ENCODE peak calls at places on chromosomes 7 and 10, in nine cellular contexts. One of them, this sample, is unnamed.

GRCh38 chr10:70773461-70773860 is 11.7 kb downstream of the TBATA start:
- DNase-seq in mammary epithelial cell: no peak
- DNase-seq in A549: no peak
- DNase-seq in CD8-positive, alpha-beta T cell: no peak
- DNase-seq in GM20000: no peak
- DNase-seq in coronary artery: no peak
- DNase-seq in endodermal cell: no peak
- DNase-seq in pancreas: no peak
- DNase-seq in astrocyte of the cerebellum: no peak
- DNase-seq in this sample: no peak

GRCh38 chr10:84842593-84842992 is 514.2 kb downstream of the CCSER2 start:
- DNase-seq in pancreas: no peak
- DNase-seq in mammary epithelial cell: no peak
- DNase-seq in coronary artery: no peak
- DNase-seq in GM20000: no peak
- DNase-seq in A549: no peak
- DNase-seq in astrocyte of the cerebellum: no peak
- DNase-seq in endodermal cell: no peak
- DNase-seq in CD8-positive, alpha-beta T cell: no peak
- DNase-seq in this sample: no peak

GRCh38 chr7:17095951-17096350 is 202.5 kb upstream of the AHR start:
- DNase-seq in pancreas: no peak
- DNase-seq in mammary epithelial cell: no peak
- DNase-seq in endodermal cell: no peak
- DNase-seq in coronary artery: no peak
- DNase-seq in astrocyte of the cerebellum: no peak
- DNase-seq in GM20000: no peak
- DNase-seq in A549: no peak
- DNase-seq in CD8-positive, alpha-beta T cell: no peak
- DNase-seq in this sample: no peak

GRCh38 chr7:81150951-81151361 is 232.1 kb upstream of the SEMA3C start:
- DNase-seq in CD8-positive, alpha-beta T cell: no peak
- DNase-seq in A549: no peak
- DNase-seq in GM20000: no peak
- DNase-seq in endodermal cell: no peak
- DNase-seq in astrocyte of the cerebellum: no peak
- DNase-seq in pancreas: no peak
- DNase-seq in coronary artery: no peak
- DNase-seq in mammary epithelial cell: peak; percentile 32
- DNase-seq in this sample: peak; percentile 15

GRCh38 chr7:21616796-21617436 is 74.1 kb downstream of the DNAH11 start:
- DNase-seq in mammary epithelial cell: peak; percentile 71
- DNase-seq in GM20000: no peak
- DNase-seq in astrocyte of the cerebellum: peak; percentile 41
- DNase-seq in endodermal cell: no peak
- DNase-seq in pancreas: no peak
- DNase-seq in A549: peak; percentile 40
- DNase-seq in CD8-positive, alpha-beta T cell: no peak
- DNase-seq in coronary artery: no peak
- DNase-seq in this sample: no peak

GRCh38 chr10:102393411-102394078 is 2.0 kb upstream of the NFKB2 start:
- DNase-seq in pancreas: no peak
- DNase-seq in GM20000: no peak
- DNase-seq in CD8-positive, alpha-beta T cell: no peak
- DNase-seq in mammary epithelial cell: no peak
- DNase-seq in coronary artery: no peak
- DNase-seq in astrocyte of the cerebellum: no peak
- DNase-seq in endodermal cell: no peak
- DNase-seq in A549: no peak
- DNase-seq in this sample: no peak

GRCh38 chr10:115092258-115092554 is 959 bp upstream of the ATRNL1 start:
- DNase-seq in pancreas: no peak
- DNase-seq in CD8-positive, alpha-beta T cell: no peak
- DNase-seq in coronary artery: no peak
- DNase-seq in astrocyte of the cerebellum: no peak
- DNase-seq in GM20000: peak; percentile 22
- DNase-seq in A549: no peak
- DNase-seq in endodermal cell: no peak
- DNase-seq in mammary epithelial cell: no peak
- DNase-seq in this sample: no peak

GRCh38 chr10:43628956-43629355 is 19.7 kb downstream of the ZNF32 start:
- DNase-seq in pancreas: no peak
- DNase-seq in GM20000: no peak
- DNase-seq in CD8-positive, alpha-beta T cell: no peak
- DNase-seq in A549: no peak
- DNase-seq in coronary artery: no peak
- DNase-seq in astrocyte of the cerebellum: no peak
- DNase-seq in endodermal cell: no peak
- DNase-seq in mammary epithelial cell: no peak
- DNase-seq in this sample: no peak

GRCh38 chr10:75043256-75044121 is 68.0 kb upstream of the SAMD8 start:
- DNase-seq in astrocyte of the cerebellum: no peak
- DNase-seq in mammary epithelial cell: no peak
- DNase-seq in GM20000: peak; percentile 49
- DNase-seq in coronary artery: peak; percentile 45
- DNase-seq in A549: no peak
- DNase-seq in pancreas: no peak
- DNase-seq in CD8-positive, alpha-beta T cell: peak; percentile 41
- DNase-seq in endodermal cell: peak; percentile 94
- DNase-seq in this sample: peak; percentile 66

GRCh38 chr7:31633894-31634494 is 53.0 kb upstream of the PPP1R17 start:
- DNase-seq in GM20000: peak; percentile 20
- DNase-seq in astrocyte of the cerebellum: peak; percentile 50
- DNase-seq in pancreas: no peak
- DNase-seq in mammary epithelial cell: peak; percentile 48
- DNase-seq in coronary artery: no peak
- DNase-seq in A549: peak; percentile 47
- DNase-seq in CD8-positive, alpha-beta T cell: no peak
- DNase-seq in endodermal cell: peak; percentile 88
- DNase-seq in this sample: peak; percentile 12

GRCh38 chr7:12884856-12885440 is 197.5 kb downstream of the ARL4A start:
- DNase-seq in pancreas: no peak
- DNase-seq in mammary epithelial cell: no peak
- DNase-seq in GM20000: no peak
- DNase-seq in coronary artery: no peak
- DNase-seq in CD8-positive, alpha-beta T cell: no peak
- DNase-seq in A549: no peak
- DNase-seq in endodermal cell: no peak
- DNase-seq in astrocyte of the cerebellum: no peak
- DNase-seq in this sample: no peak

GRCh38 chr10:61164458-61165160 is 220.6 kb upstream of the RHOBTB1 start:
- DNase-seq in endodermal cell: no peak
- DNase-seq in astrocyte of the cerebellum: no peak
- DNase-seq in GM20000: no peak
- DNase-seq in pancreas: no peak
- DNase-seq in CD8-positive, alpha-beta T cell: no peak
- DNase-seq in mammary epithelial cell: peak; percentile 3
- DNase-seq in coronary artery: no peak
- DNase-seq in A549: no peak
- DNase-seq in this sample: peak; percentile 76

GRCh38 chr7:37920619-37921339 is at the start of gene EPDR1:
- DNase-seq in pancreas: peak; percentile 88
- DNase-seq in A549: peak; percentile 63
- DNase-seq in coronary artery: peak; percentile 79
- DNase-seq in GM20000: peak; percentile 46
- DNase-seq in astrocyte of the cerebellum: no peak
- DNase-seq in CD8-positive, alpha-beta T cell: peak; percentile 16
- DNase-seq in endodermal cell: peak; percentile 90
- DNase-seq in mammary epithelial cell: peak; percentile 23
- DNase-seq in this sample: peak; percentile 85
- TF ChIP-seq CTCF in pancreas: no peak
- TF ChIP-seq CTCF in A549: peak; percentile 49
- TF ChIP-seq CTCF in coronary artery: no peak
- TF ChIP-seq CTCF in GM20000: peak; percentile 19
- TF ChIP-seq CTCF in astrocyte of the cerebellum: no peak
- TF ChIP-seq CTCF in CD8-positive, alpha-beta T cell: no peak
- TF ChIP-seq CTCF in endodermal cell: peak; percentile 54
- TF ChIP-seq CTCF in mammary epithelial cell: no peak
- TF ChIP-seq CTCF in this sample: peak; percentile 5

GRCh38 chr10:33937987-33938386 is 603.5 kb upstream of the NRP1 start:
- DNase-seq in pancreas: no peak
- DNase-seq in astrocyte of the cerebellum: no peak
- DNase-seq in GM20000: no peak
- DNase-seq in CD8-positive, alpha-beta T cell: no peak
- DNase-seq in A549: no peak
- DNase-seq in endodermal cell: no peak
- DNase-seq in coronary artery: no peak
- DNase-seq in mammary epithelial cell: no peak
- DNase-seq in this sample: no peak

GRCh38 chr10:33935350-33935749 is 600.9 kb upstream of the NRP1 start:
- DNase-seq in CD8-positive, alpha-beta T cell: no peak
- DNase-seq in coronary artery: no peak
- DNase-seq in mammary epithelial cell: no peak
- DNase-seq in GM20000: no peak
- DNase-seq in endodermal cell: no peak
- DNase-seq in pancreas: no peak
- DNase-seq in A549: no peak
- DNase-seq in astrocyte of the cerebellum: no peak
- DNase-seq in this sample: no peak

GRCh38 chr10:33937259-33937658 is 602.8 kb upstream of the NRP1 start:
- DNase-seq in A549: no peak
- DNase-seq in astrocyte of the cerebellum: no peak
- DNase-seq in GM20000: no peak
- DNase-seq in coronary artery: no peak
- DNase-seq in pancreas: no peak
- DNase-seq in mammary epithelial cell: no peak
- DNase-seq in endodermal cell: no peak
- DNase-seq in CD8-positive, alpha-beta T cell: no peak
- DNase-seq in this sample: no peak

GRCh38 chr10:33942508-33942907 is 608.0 kb upstream of the NRP1 start:
- DNase-seq in A549: no peak
- DNase-seq in pancreas: no peak
- DNase-seq in endodermal cell: no peak
- DNase-seq in GM20000: no peak
- DNase-seq in coronary artery: no peak
- DNase-seq in CD8-positive, alpha-beta T cell: no peak
- DNase-seq in astrocyte of the cerebellum: no peak
- DNase-seq in mammary epithelial cell: no peak
- DNase-seq in this sample: no peak

DNA sequence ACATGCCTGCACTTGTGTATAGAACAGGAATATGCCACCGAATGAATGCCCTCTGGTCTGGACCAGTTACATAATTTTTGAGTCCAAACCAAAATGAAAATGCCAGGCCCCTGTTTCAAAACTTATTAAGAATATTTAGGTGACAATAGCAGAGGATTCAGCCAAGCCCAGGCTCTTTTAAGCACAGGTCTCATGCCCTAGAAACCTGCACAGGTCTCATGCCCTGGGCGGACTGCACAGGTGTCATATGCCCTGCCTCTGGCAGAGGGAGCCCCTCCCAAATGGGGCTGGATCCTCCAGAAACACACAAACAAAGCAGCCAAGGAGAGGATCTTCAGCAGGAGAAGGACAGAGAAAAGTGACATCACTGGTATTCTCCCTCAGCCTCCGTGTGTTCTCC is 605.4 kb upstream of the NRP1 start:
- DNase-seq in A549: no peak
- DNase-seq in GM20000: no peak
- DNase-seq in pancreas: no peak
- DNase-seq in coronary artery: no peak
- DNase-seq in astrocyte of the cerebellum: no peak
- DNase-seq in mammary epithelial cell: peak; percentile 52
- DNase-seq in endodermal cell: no peak
- DNase-seq in CD8-positive, alpha-beta T cell: no peak
- DNase-seq in this sample: no peak
- TF ChIP-seq CTCF in A549: no peak
- TF ChIP-seq CTCF in GM20000: no peak
- TF ChIP-seq CTCF in pancreas: no peak
- TF ChIP-seq CTCF in coronary artery: no peak
- TF ChIP-seq CTCF in astrocyte of the cerebellum: no peak
- TF ChIP-seq CTCF in mammary epithelial cell: no peak
- TF ChIP-seq CTCF in endodermal cell: peak; percentile 47
- TF ChIP-seq CTCF in CD8-positive, alpha-beta T cell: no peak
- TF ChIP-seq CTCF in this sample: no peak

DNA sequence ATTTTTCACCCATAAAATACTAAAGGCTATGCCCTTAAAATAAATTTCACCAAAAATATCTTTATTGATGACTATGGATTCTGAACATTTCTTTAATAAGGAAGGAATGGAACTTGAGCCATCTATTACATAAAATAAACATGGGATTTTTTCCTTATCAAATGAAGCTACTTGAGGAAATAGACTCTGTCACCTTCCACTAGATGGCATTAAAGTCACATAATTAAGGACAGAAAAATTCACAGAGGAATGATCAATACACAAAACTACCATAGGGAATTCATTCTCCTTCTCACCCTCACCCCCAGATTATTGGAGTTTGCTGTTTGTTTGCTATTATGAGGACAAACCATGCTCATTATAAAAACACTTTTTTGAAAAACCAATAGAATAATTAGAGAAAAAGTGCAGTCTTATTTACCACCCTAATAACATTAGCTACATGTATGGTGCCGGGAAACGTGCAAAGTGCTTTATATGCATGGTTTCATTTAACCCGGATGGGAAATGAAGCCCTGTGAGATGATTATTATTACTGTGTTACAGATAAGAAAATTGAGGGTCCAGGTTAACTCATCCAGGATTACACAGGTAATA is 21.1 kb upstream of the FOXI2 start:
- DNase-seq in coronary artery: no peak
- DNase-seq in CD8-positive, alpha-beta T cell: no peak
- DNase-seq in GM20000: peak; percentile 21
- DNase-seq in endodermal cell: no peak
- DNase-seq in A549: no peak
- DNase-seq in mammary epithelial cell: no peak
- DNase-seq in pancreas: no peak
- DNase-seq in astrocyte of the cerebellum: peak; percentile 1
- DNase-seq in this sample: no peak
- TF ChIP-seq CTCF in coronary artery: no peak
- TF ChIP-seq CTCF in CD8-positive, alpha-beta T cell: no peak
- TF ChIP-seq CTCF in GM20000: no peak
- TF ChIP-seq CTCF in endodermal cell: peak; percentile 77
- TF ChIP-seq CTCF in A549: peak; percentile 62
- TF ChIP-seq CTCF in mammary epithelial cell: peak; percentile 22
- TF ChIP-seq CTCF in pancreas: no peak
- TF ChIP-seq CTCF in astrocyte of the cerebellum: no peak
- TF ChIP-seq CTCF in this sample: peak; percentile 29

DNA sequence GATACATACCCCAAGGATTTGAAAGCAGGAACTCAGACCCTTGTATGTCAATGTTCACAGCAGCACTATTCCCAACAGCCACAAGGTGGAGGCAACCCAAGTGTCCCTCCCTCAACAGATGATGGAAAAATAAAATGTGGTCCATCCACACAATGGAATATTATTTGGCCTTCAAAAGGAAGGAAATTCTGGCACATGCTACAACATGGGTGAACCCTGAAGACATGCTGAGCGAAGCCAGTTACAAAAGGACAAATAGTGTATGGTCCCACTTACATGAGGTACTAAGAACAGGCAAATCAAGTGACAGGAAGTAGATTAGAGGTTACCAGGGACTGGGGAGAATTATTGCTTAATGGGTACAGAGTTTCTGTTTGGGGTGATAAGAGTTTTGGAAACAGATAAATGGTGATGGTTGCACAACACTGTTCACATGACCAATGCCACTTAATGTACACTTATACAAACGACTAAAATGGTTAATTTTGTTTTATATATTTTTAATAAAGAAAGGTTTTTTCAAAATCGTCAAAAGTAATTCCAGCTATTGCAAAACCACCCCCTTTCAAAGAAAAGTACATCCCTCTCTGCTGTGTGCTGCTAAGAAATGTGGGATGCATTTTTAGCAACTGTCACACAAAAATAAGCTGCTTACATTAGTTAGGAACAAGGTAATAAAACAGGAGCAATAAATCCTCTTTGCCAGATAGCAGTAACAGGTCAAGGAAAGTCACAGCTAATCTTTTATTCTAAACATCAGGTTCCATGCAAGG is 85.7 kb downstream of the GRB10 start:
- DNase-seq in mammary epithelial cell: no peak
- DNase-seq in pancreas: no peak
- DNase-seq in coronary artery: no peak
- DNase-seq in CD8-positive, alpha-beta T cell: no peak
- DNase-seq in endodermal cell: peak; percentile 68
- DNase-seq in GM20000: no peak
- DNase-seq in A549: no peak
- DNase-seq in astrocyte of the cerebellum: no peak
- DNase-seq in this sample: no peak
- TF ChIP-seq CTCF in mammary epithelial cell: peak; percentile 57
- TF ChIP-seq CTCF in pancreas: no peak
- TF ChIP-seq CTCF in coronary artery: peak; percentile 30
- TF ChIP-seq CTCF in CD8-positive, alpha-beta T cell: peak; percentile 47
- TF ChIP-seq CTCF in endodermal cell: peak; percentile 82
- TF ChIP-seq CTCF in GM20000: no peak
- TF ChIP-seq CTCF in A549: peak; percentile 49
- TF ChIP-seq CTCF in astrocyte of the cerebellum: peak; percentile 48
- TF ChIP-seq CTCF in this sample: peak; percentile 47